ENCODE peak calls at places on chromosome 6, in ten cellular contexts. One of them, this sample, is unnamed.

GRCh38 chr6:34243901-34244884 is 4.6 kb downstream of the SMIM29 start:
- DNase-seq in HFF-Myc: peak; percentile 85
- DNase-seq in PC-3: peak; percentile 97
- DNase-seq in activated CD8-positive, alpha-beta T cell treated with anti-CD3 and anti-CD28 coated beads for 36 hours: peak; percentile 82
- DNase-seq in spleen: peak; percentile 81
- DNase-seq in pancreas: peak; percentile 67
- DNase-seq in tibial artery: peak; percentile 83
- DNase-seq in ascending aorta: peak; percentile 92
- DNase-seq in WTC11: peak; percentile 36
- DNase-seq in H9: peak; percentile 63
- DNase-seq in this sample: peak; percentile 41

GRCh38 chr6:752438-752837 is 59.5 kb upstream of the EXOC2 start:
- DNase-seq in HFF-Myc: no peak
- DNase-seq in PC-3: no peak
- DNase-seq in activated CD8-positive, alpha-beta T cell treated with anti-CD3 and anti-CD28 coated beads for 36 hours: no peak
- DNase-seq in spleen: no peak
- DNase-seq in pancreas: no peak
- DNase-seq in tibial artery: no peak
- DNase-seq in ascending aorta: no peak
- DNase-seq in WTC11: no peak
- DNase-seq in H9: no peak
- DNase-seq in this sample: no peak

GRCh38 chr6:105028898-105029297 is 72.0 kb downstream of the LIN28B start:
- DNase-seq in HFF-Myc: no peak
- DNase-seq in PC-3: no peak
- DNase-seq in activated CD8-positive, alpha-beta T cell treated with anti-CD3 and anti-CD28 coated beads for 36 hours: no peak
- DNase-seq in spleen: no peak
- DNase-seq in pancreas: no peak
- DNase-seq in tibial artery: no peak
- DNase-seq in ascending aorta: no peak
- DNase-seq in WTC11: no peak
- DNase-seq in H9: no peak
- DNase-seq in this sample: no peak

GRCh38 chr6:16244446-16244845 is 6.1 kb downstream of the GMPR start:
- DNase-seq in HFF-Myc: no peak
- DNase-seq in PC-3: no peak
- DNase-seq in activated CD8-positive, alpha-beta T cell treated with anti-CD3 and anti-CD28 coated beads for 36 hours: no peak
- DNase-seq in spleen: no peak
- DNase-seq in pancreas: no peak
- DNase-seq in tibial artery: no peak
- DNase-seq in ascending aorta: no peak
- DNase-seq in WTC11: no peak
- DNase-seq in H9: no peak
- DNase-seq in this sample: no peak

GRCh38 chr6:36427781-36428345 is 14.8 kb downstream of the PXT1 start:
- DNase-seq in HFF-Myc: no peak
- DNase-seq in PC-3: peak; percentile 29
- DNase-seq in activated CD8-positive, alpha-beta T cell treated with anti-CD3 and anti-CD28 coated beads for 36 hours: no peak
- DNase-seq in spleen: no peak
- DNase-seq in pancreas: no peak
- DNase-seq in tibial artery: no peak
- DNase-seq in ascending aorta: no peak
- DNase-seq in WTC11: no peak
- DNase-seq in H9: no peak
- DNase-seq in this sample: no peak

GRCh38 chr6:118283759-118284158 is 264.3 kb upstream of the PLN start:
- DNase-seq in HFF-Myc: peak; percentile 52
- DNase-seq in PC-3: peak; percentile 71
- DNase-seq in activated CD8-positive, alpha-beta T cell treated with anti-CD3 and anti-CD28 coated beads for 36 hours: peak; percentile 68
- DNase-seq in spleen: no peak
- DNase-seq in pancreas: no peak
- DNase-seq in tibial artery: peak; percentile 32
- DNase-seq in ascending aorta: peak; percentile 80
- DNase-seq in WTC11: peak; percentile 19
- DNase-seq in H9: no peak
- DNase-seq in this sample: peak; percentile 27

GRCh38 chr6:31652925-31653724 is 664 bp upstream of the BAG6 start:
- DNase-seq in HFF-Myc: no peak
- DNase-seq in PC-3: no peak
- DNase-seq in activated CD8-positive, alpha-beta T cell treated with anti-CD3 and anti-CD28 coated beads for 36 hours: peak; percentile 96
- DNase-seq in spleen: peak; percentile 94
- DNase-seq in pancreas: peak; percentile 82
- DNase-seq in tibial artery: peak; percentile 94
- DNase-seq in ascending aorta: peak; percentile 96
- DNase-seq in WTC11: peak; percentile 81
- DNase-seq in H9: peak; percentile 93
- DNase-seq in this sample: peak; percentile 78

GRCh38 chr6:163714179-163714578 is 299.7 kb downstream of the QKI start:
- DNase-seq in HFF-Myc: no peak
- DNase-seq in PC-3: no peak
- DNase-seq in activated CD8-positive, alpha-beta T cell treated with anti-CD3 and anti-CD28 coated beads for 36 hours: no peak
- DNase-seq in spleen: no peak
- DNase-seq in pancreas: no peak
- DNase-seq in tibial artery: no peak
- DNase-seq in ascending aorta: no peak
- DNase-seq in WTC11: no peak
- DNase-seq in H9: no peak
- DNase-seq in this sample: no peak

GRCh38 chr6:110476046-110476849 is at the start of gene SLC22A16:
- DNase-seq in HFF-Myc: no peak
- DNase-seq in PC-3: no peak
- DNase-seq in activated CD8-positive, alpha-beta T cell treated with anti-CD3 and anti-CD28 coated beads for 36 hours: no peak
- DNase-seq in spleen: peak; percentile 83
- DNase-seq in pancreas: peak; percentile 63
- DNase-seq in tibial artery: no peak
- DNase-seq in ascending aorta: no peak
- DNase-seq in WTC11: peak; percentile 50
- DNase-seq in H9: no peak
- DNase-seq in this sample: peak; percentile 50

GRCh38 chr6:29647927-29648642 is 8.8 kb upstream of the MOG start:
- DNase-seq in HFF-Myc: peak; percentile 17
- DNase-seq in PC-3: peak; percentile 65
- DNase-seq in activated CD8-positive, alpha-beta T cell treated with anti-CD3 and anti-CD28 coated beads for 36 hours: no peak
- DNase-seq in spleen: no peak
- DNase-seq in pancreas: no peak
- DNase-seq in tibial artery: no peak
- DNase-seq in ascending aorta: no peak
- DNase-seq in WTC11: no peak
- DNase-seq in H9: no peak
- DNase-seq in this sample: no peak
- TF ChIP-seq CTCF in HFF-Myc: peak; percentile 50
- TF ChIP-seq CTCF in PC-3: peak; percentile 80
- TF ChIP-seq CTCF in activated CD8-positive, alpha-beta T cell treated with anti-CD3 and anti-CD28 coated beads for 36 hours: peak; percentile 52
- TF ChIP-seq CTCF in spleen: no peak
- TF ChIP-seq CTCF in pancreas: peak; percentile 20
- TF ChIP-seq CTCF in tibial artery: peak; percentile 44
- TF ChIP-seq CTCF in ascending aorta: peak; percentile 61
- TF ChIP-seq CTCF in WTC11: no peak
- TF ChIP-seq CTCF in H9: peak; percentile 87
- TF ChIP-seq CTCF in this sample: peak; percentile 34

GRCh38 chr6:107173779-107174178 is 58.5 kb upstream of the BEND3 start:
- DNase-seq in HFF-Myc: no peak
- DNase-seq in PC-3: peak; percentile 11
- DNase-seq in activated CD8-positive, alpha-beta T cell treated with anti-CD3 and anti-CD28 coated beads for 36 hours: no peak
- DNase-seq in spleen: no peak
- DNase-seq in pancreas: no peak
- DNase-seq in tibial artery: no peak
- DNase-seq in ascending aorta: no peak
- DNase-seq in WTC11: no peak
- DNase-seq in H9: no peak
- DNase-seq in this sample: no peak

GRCh38 chr6:107180114-107180513 is 64.8 kb upstream of the BEND3 start:
- DNase-seq in HFF-Myc: no peak
- DNase-seq in PC-3: no peak
- DNase-seq in activated CD8-positive, alpha-beta T cell treated with anti-CD3 and anti-CD28 coated beads for 36 hours: no peak
- DNase-seq in spleen: no peak
- DNase-seq in pancreas: no peak
- DNase-seq in tibial artery: no peak
- DNase-seq in ascending aorta: no peak
- DNase-seq in WTC11: no peak
- DNase-seq in H9: no peak
- DNase-seq in this sample: no peak

DNA sequence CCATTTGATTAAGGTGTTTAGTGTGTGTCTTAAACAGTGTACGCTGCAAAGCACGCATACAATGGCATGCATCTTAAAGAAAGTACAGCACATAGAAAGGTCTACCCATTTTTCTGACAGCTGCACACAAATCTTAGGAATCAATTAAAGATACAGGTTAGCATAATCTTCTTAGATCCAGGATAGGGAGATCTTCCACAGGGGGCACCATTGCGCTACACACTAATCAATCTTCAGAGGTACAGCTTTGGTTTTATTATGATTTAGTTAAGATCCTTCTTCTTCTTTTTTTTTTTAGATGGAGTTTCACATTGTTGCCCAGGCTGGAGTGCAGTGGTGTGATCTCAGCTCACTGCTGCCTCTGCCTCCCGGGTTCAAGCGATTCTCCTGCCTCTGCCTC is 63.7 kb upstream of the BEND3 start:
- DNase-seq in HFF-Myc: no peak
- DNase-seq in PC-3: peak; percentile 20
- DNase-seq in activated CD8-positive, alpha-beta T cell treated with anti-CD3 and anti-CD28 coated beads for 36 hours: peak; percentile 42
- DNase-seq in spleen: no peak
- DNase-seq in pancreas: no peak
- DNase-seq in tibial artery: no peak
- DNase-seq in ascending aorta: no peak
- DNase-seq in WTC11: peak; percentile 17
- DNase-seq in H9: no peak
- DNase-seq in this sample: no peak
- TF ChIP-seq CTCF in HFF-Myc: peak; percentile 34
- TF ChIP-seq CTCF in PC-3: peak; percentile 50
- TF ChIP-seq CTCF in activated CD8-positive, alpha-beta T cell treated with anti-CD3 and anti-CD28 coated beads for 36 hours: no peak
- TF ChIP-seq CTCF in spleen: no peak
- TF ChIP-seq CTCF in pancreas: no peak
- TF ChIP-seq CTCF in tibial artery: no peak
- TF ChIP-seq CTCF in ascending aorta: no peak
- TF ChIP-seq CTCF in WTC11: no peak
- TF ChIP-seq CTCF in H9: peak; percentile 57
- TF ChIP-seq CTCF in this sample: no peak

GRCh38 chr6:77926198-77926752 is 273.4 kb downstream of the MEI4 start:
- DNase-seq in HFF-Myc: no peak
- DNase-seq in PC-3: peak; percentile 1
- DNase-seq in activated CD8-positive, alpha-beta T cell treated with anti-CD3 and anti-CD28 coated beads for 36 hours: no peak
- DNase-seq in spleen: no peak
- DNase-seq in pancreas: no peak
- DNase-seq in tibial artery: no peak
- DNase-seq in ascending aorta: no peak
- DNase-seq in WTC11: no peak
- DNase-seq in H9: no peak
- DNase-seq in this sample: no peak
- TF ChIP-seq CTCF in HFF-Myc: no peak
- TF ChIP-seq CTCF in PC-3: peak; percentile 24
- TF ChIP-seq CTCF in activated CD8-positive, alpha-beta T cell treated with anti-CD3 and anti-CD28 coated beads for 36 hours: no peak
- TF ChIP-seq CTCF in spleen: no peak
- TF ChIP-seq CTCF in pancreas: no peak
- TF ChIP-seq CTCF in tibial artery: no peak
- TF ChIP-seq CTCF in ascending aorta: no peak
- TF ChIP-seq CTCF in WTC11: no peak
- TF ChIP-seq CTCF in H9: peak; percentile 75
- TF ChIP-seq CTCF in this sample: no peak

DNA sequence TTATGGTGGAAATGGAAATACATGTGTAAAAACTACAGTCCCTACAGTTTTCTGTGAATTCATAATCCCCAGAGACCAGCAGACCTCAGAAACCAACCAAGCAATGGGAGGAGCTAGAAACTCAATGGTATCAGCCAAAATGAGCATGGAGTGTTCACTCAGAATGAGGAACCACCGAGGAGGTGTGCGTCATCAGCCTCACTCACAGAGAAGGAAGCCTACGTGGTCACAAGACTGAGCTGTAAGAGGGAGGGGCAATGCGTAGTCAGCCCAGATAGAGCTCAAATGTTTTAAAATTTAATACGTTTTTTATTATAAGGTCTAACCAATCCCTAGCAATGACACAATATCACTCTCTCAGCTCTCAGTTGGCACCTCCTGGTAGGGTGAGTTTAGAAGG is 17.4 kb downstream of the MYLK4 start:
- DNase-seq in HFF-Myc: no peak
- DNase-seq in PC-3: no peak
- DNase-seq in activated CD8-positive, alpha-beta T cell treated with anti-CD3 and anti-CD28 coated beads for 36 hours: peak; percentile 79
- DNase-seq in spleen: peak; percentile 90
- DNase-seq in pancreas: no peak
- DNase-seq in tibial artery: peak; percentile 82
- DNase-seq in ascending aorta: peak; percentile 84
- DNase-seq in WTC11: no peak
- DNase-seq in H9: no peak
- DNase-seq in this sample: no peak
- TF ChIP-seq CTCF in HFF-Myc: no peak
- TF ChIP-seq CTCF in PC-3: no peak
- TF ChIP-seq CTCF in activated CD8-positive, alpha-beta T cell treated with anti-CD3 and anti-CD28 coated beads for 36 hours: no peak
- TF ChIP-seq CTCF in spleen: no peak
- TF ChIP-seq CTCF in pancreas: no peak
- TF ChIP-seq CTCF in tibial artery: no peak
- TF ChIP-seq CTCF in ascending aorta: no peak
- TF ChIP-seq CTCF in WTC11: no peak
- TF ChIP-seq CTCF in H9: no peak
- TF ChIP-seq CTCF in this sample: no peak

GRCh38 chr6:149749594-149750135 is at the start of gene PCMT1:
- DNase-seq in HFF-Myc: peak; percentile 52
- DNase-seq in PC-3: peak; percentile 94
- DNase-seq in activated CD8-positive, alpha-beta T cell treated with anti-CD3 and anti-CD28 coated beads for 36 hours: peak; percentile 89
- DNase-seq in spleen: peak; percentile 99
- DNase-seq in pancreas: peak; percentile 97
- DNase-seq in tibial artery: peak; percentile 87
- DNase-seq in ascending aorta: peak; percentile 94
- DNase-seq in WTC11: peak; percentile 84
- DNase-seq in H9: peak; percentile 92
- DNase-seq in this sample: peak; percentile 95

GRCh38 chr6:149750136-149750609 is 632 bp downstream of the PCMT1 start:
- DNase-seq in HFF-Myc: no peak
- DNase-seq in PC-3: peak; percentile 44
- DNase-seq in activated CD8-positive, alpha-beta T cell treated with anti-CD3 and anti-CD28 coated beads for 36 hours: peak; percentile 89
- DNase-seq in spleen: no peak
- DNase-seq in pancreas: peak; percentile 69
- DNase-seq in tibial artery: peak; percentile 32
- DNase-seq in ascending aorta: peak; percentile 72
- DNase-seq in WTC11: peak; percentile 77
- DNase-seq in H9: peak; percentile 86
- DNase-seq in this sample: peak; percentile 80

GRCh38 chr6:149751239-149751638 is 1.7 kb downstream of the PCMT1 start:
- DNase-seq in HFF-Myc: no peak
- DNase-seq in PC-3: no peak
- DNase-seq in activated CD8-positive, alpha-beta T cell treated with anti-CD3 and anti-CD28 coated beads for 36 hours: no peak
- DNase-seq in spleen: no peak
- DNase-seq in pancreas: no peak
- DNase-seq in tibial artery: no peak
- DNase-seq in ascending aorta: no peak
- DNase-seq in WTC11: no peak
- DNase-seq in H9: no peak
- DNase-seq in this sample: no peak

GRCh38 chr6:149746147-149746946 is at the start of gene NUP43:
- DNase-seq in HFF-Myc: peak; percentile 95
- DNase-seq in PC-3: peak; percentile 89
- DNase-seq in activated CD8-positive, alpha-beta T cell treated with anti-CD3 and anti-CD28 coated beads for 36 hours: peak; percentile 99
- DNase-seq in spleen: peak; percentile 96
- DNase-seq in pancreas: peak; percentile 91
- DNase-seq in tibial artery: peak; percentile 94
- DNase-seq in ascending aorta: peak; percentile 96
- DNase-seq in WTC11: peak; percentile 93
- DNase-seq in H9: peak; percentile 96
- DNase-seq in this sample: peak; percentile 95
- TF ChIP-seq CTCF in HFF-Myc: peak; percentile 29
- TF ChIP-seq CTCF in PC-3: peak; percentile 42
- TF ChIP-seq CTCF in activated CD8-positive, alpha-beta T cell treated with anti-CD3 and anti-CD28 coated beads for 36 hours: peak; percentile 84
- TF ChIP-seq CTCF in spleen: peak; percentile 91
- TF ChIP-seq CTCF in pancreas: peak; percentile 48
- TF ChIP-seq CTCF in tibial artery: peak; percentile 71
- TF ChIP-seq CTCF in ascending aorta: peak; percentile 57
- TF ChIP-seq CTCF in WTC11: no peak
- TF ChIP-seq CTCF in H9: peak; percentile 61
- TF ChIP-seq CTCF in this sample: peak; percentile 69